ENCODE peak calls at places on chromosome 6, in ten cellular contexts. R, A, N, W, P, J, T, C, U and K are unnamed samples.

GRCh38 chr6:29424168-29424567 is 9.4 kb downstream of the OR12D1 start:
- ATAC-seq in N (no peak), P (no peak), U (no peak), J (no peak), R (no peak), W (no peak), C (no peak), T (no peak), A (no peak), K (no peak)

GRCh38 chr6:149380523-149380922 is 19.5 kb upstream of the SUMO4 start:
- ATAC-seq in N (no peak), P (no peak), R (no peak), J (no peak), A (peak), T (no peak), C (no peak), W (no peak), U (no peak), K (no peak)

GRCh38 chr6:7183707-7184106 is 75.9 kb downstream of the RREB1 start:
- ATAC-seq in J (no peak), A (no peak), R (peak), P (no peak), C (peak), T (peak), W (no peak), U (no peak), N (no peak), K (no peak)

GRCh38 chr6:132131777-132132176 is 180.6 kb upstream of the CCN2 start:
- ATAC-seq in C (peak), W (no peak), J (peak), P (peak), A (no peak), U (peak), N (peak), T (peak), R (peak), K (peak)

GRCh38 chr6:5215181-5215580 is 45.6 kb downstream of the LYRM4 start:
- ATAC-seq in A (no peak), J (no peak), R (no peak), T (no peak), N (no peak), C (no peak), P (no peak), U (no peak), W (no peak), K (no peak)

GRCh38 chr6:142784344-142784743 is 160.6 kb downstream of the HIVEP2 start:
- ATAC-seq in P (peak), U (no peak), T (peak), C (peak), J (peak), W (peak), A (peak), R (peak), N (peak), K (peak)

GRCh38 chr6:137490961-137491360 is 3.2 kb downstream of the OLIG3 start:
- ATAC-seq in J (no peak), C (no peak), U (no peak), A (no peak), R (no peak), W (no peak), N (no peak), T (no peak), P (no peak), K (no peak)

GRCh38 chr6:23265270-23265669 is 695.9 kb downstream of the HDGFL1 start:
- ATAC-seq in W (no peak), R (no peak), A (no peak), J (no peak), P (no peak), N (no peak), T (no peak), C (no peak), U (no peak), K (no peak)

GRCh38 chr6:8906699-8907098 is 471.4 kb upstream of the SLC35B3 start:
- ATAC-seq in N (no peak), T (no peak), J (no peak), A (no peak), P (peak), R (no peak), C (no peak), W (no peak), U (no peak), K (no peak)

GRCh38 chr6:52157301-52157930 is 28.8 kb upstream of the IL17A start:
- ATAC-seq in A (peak), T (no peak), N (no peak), R (no peak), U (no peak), C (no peak), P (no peak), J (no peak), W (no peak), K (peak)